ENCODE peak calls at places on chromosomes 7 and 10, in ten cellular contexts. W is DMS153; D is stimulated activated naive B cell treated with anti-CD40 and anti-IgM and Interleukin-4, amounts not matched to agents 10 μg/mL and 1 μg/mL and 100 μg/mL, for 72 hours; R is ecto neural progenitor cell; N is IMR-90; U is mammary epithelial cell; T is stimulated activated CD8-positive, alpha-beta memory T cell treated with anti-CD3 and anti-CD28 coated beads, Interleukin-15, amount 100 ng/mL, for 24 hours; F is activated CD4-positive, alpha-beta T cell treated with anti-CD3 and anti-CD28 coated beads, Interleukin-2, amount 50 U/mL, for 24 hours; C is GM03348; Y is bronchial epithelial cell. P is an unnamed sample.

GRCh38 chr10:28215930-28216329 is 86.9 kb downstream of the MPP7 start:
- DNase-seq in W (no peak), D (no peak), R (no peak), N (no peak), U (no peak), T (no peak), F (no peak), C (no peak), Y (no peak), P (no peak)

GRCh38 chr7:31343516-31344305 is 3.2 kb upstream of the NEUROD6 start:
- DNase-seq in W (no peak), D (no peak), R (no peak), N (no peak), U (no peak), T (no peak), F (no peak), C (no peak), Y (no peak), P (no peak)

GRCh38 chr10:121597504-121598241 is 571 bp downstream of the FGFR2 start:
- DNase-seq in W (no peak), D (no peak), R (peak; percentile 68), N (no peak), U (peak; percentile 53), T (no peak), F (no peak), C (peak; percentile 31), Y (no peak), P (no peak)

GRCh38 chr10:57946833-57947232 is 320.9 kb downstream of the IPMK start:
- DNase-seq in W (no peak), D (no peak), R (no peak), N (no peak), U (no peak), T (no peak), F (no peak), C (no peak), Y (no peak), P (no peak)

GRCh38 chr7:91512958-91513357 is 248.7 kb downstream of the FZD1 start:
- DNase-seq in W (no peak), D (no peak), R (no peak), N (no peak), U (peak; percentile 11), T (no peak), F (no peak), C (no peak), Y (peak; percentile 15), P (no peak)

GRCh38 chr7:3200504-3200903 is 100.5 kb upstream of the SDK1 start:
- DNase-seq in W (no peak), D (no peak), R (no peak), N (peak; percentile 62), U (peak; percentile 23), T (no peak), F (no peak), C (no peak), Y (peak; percentile 40), P (no peak)

GRCh38 chr7:130071701-130072622 is 1.6 kb downstream of the KLHDC10 start:
- DNase-seq in W (peak; percentile 73), D (peak; percentile 46), R (peak; percentile 62), N (peak; percentile 90), U (peak; percentile 75), T (no peak), F (peak; percentile 66), C (peak; percentile 77), Y (peak; percentile 79), P (no peak)

GRCh38 chr7:7808156-7808555 is 89.7 kb upstream of the RPA3 start:
- DNase-seq in W (no peak), D (no peak), R (no peak), N (peak; percentile 87), U (peak; percentile 21), T (no peak), F (no peak), C (no peak), Y (peak; percentile 81), P (no peak)

GRCh38 chr10:101136007-101136707 is 5.1 kb downstream of the TLX1 start:
- DNase-seq in W (no peak), D (no peak), R (no peak), N (no peak), U (no peak), T (no peak), F (no peak), C (no peak), Y (no peak), P (no peak)

GRCh38 chr10:133400624-133401424 is 6.9 kb downstream of the MTG1 start:
- DNase-seq in W (no peak), D (no peak), R (no peak), N (no peak), U (no peak), T (no peak), F (no peak), C (no peak), Y (no peak), P (no peak)

P was measured in right atrium auricular region.